ENCODE peak calls at places on chromosomes 12 and 14, in five cellular contexts. U, E, B, Q and Y are unnamed samples.
A peak's percentile ranks its signal among the peaks of the same experiment; 100 is the strongest.

GRCh38 chr12:24909667-24910066 is 39.2 kb downstream of the BCAT1 start:
- DNase-seq in U (no peak), E (peak; percentile 75), B (no peak), Q (peak; percentile 23), Y (no peak)

GRCh38 chr12:130747867-130748740 is 32.0 kb upstream of the RIMBP2 start:
- DNase-seq in U (peak; percentile 86), E (peak; percentile 77), B (peak; percentile 83), Q (peak; percentile 57), Y (peak; percentile 82)

GRCh38 chr12:19694627-19695026 is 255.3 kb downstream of the AEBP2 start:
- DNase-seq in U (no peak), E (peak; percentile 71), B (no peak), Q (no peak), Y (no peak)

GRCh38 chr12:93526786-93527428 is 45.6 kb upstream of the SOCS2 start:
- DNase-seq in U (peak; percentile 55), E (peak; percentile 93), B (no peak), Q (no peak), Y (no peak)

GRCh38 chr12:81520064-81520945 is 238.8 kb downstream of the PPFIA2 start:
- DNase-seq in U (no peak), E (no peak), B (no peak), Q (no peak), Y (no peak)

GRCh38 chr12:25130741-25131188 is 64.2 kb downstream of the DNAI7 start:
- DNase-seq in U (peak; percentile 68), E (peak; percentile 59), B (no peak), Q (no peak), Y (no peak)

GRCh38 chr14:31229638-31230229 is 22.1 kb upstream of the HECTD1 start:
- DNase-seq in U (peak; percentile 69), E (peak; percentile 99), B (no peak), Q (peak; percentile 60), Y (no peak)

GRCh38 chr14:69712637-69713088 is 54.3 kb upstream of the SRSF5 start:
- DNase-seq in U (no peak), E (no peak), B (no peak), Q (no peak), Y (peak; percentile 83)

GRCh38 chr12:108352591-108352990 is 13.5 kb upstream of the CMKLR1 start:
- DNase-seq in U (no peak), E (no peak), B (no peak), Q (no peak), Y (no peak)

GRCh38 chr14:64918216-64918615 is 4.0 kb downstream of the CHURC1 start:
- DNase-seq in U (no peak), E (no peak), B (no peak), Q (no peak), Y (no peak)

GRCh38 chr12:93624595-93625294 is 52.3 kb downstream of the SOCS2 start:
- DNase-seq in U (peak; percentile 59), E (peak; percentile 87), B (no peak), Q (no peak), Y (no peak)

GRCh38 chr14:76373456-76373855 is 2.5 kb upstream of the ESRRB start:
- DNase-seq in U (no peak), E (no peak), B (no peak), Q (no peak), Y (no peak)

GRCh38 chr14:102474934-102475333 is 34.6 kb downstream of the ANKRD9 start:
- DNase-seq in U (no peak), E (peak; percentile 57), B (peak; percentile 89), Q (no peak), Y (no peak)

GRCh38 chr14:98494582-98494981 is 777.4 kb downstream of the BCL11B start:
- DNase-seq in U (peak; percentile 52), E (no peak), B (no peak), Q (no peak), Y (no peak)

GRCh38 chr12:127485528-127485927 is 781.4 kb upstream of the TMEM132C start:
- DNase-seq in U (peak; percentile 14), E (no peak), B (no peak), Q (no peak), Y (peak; percentile 15)

DNA sequence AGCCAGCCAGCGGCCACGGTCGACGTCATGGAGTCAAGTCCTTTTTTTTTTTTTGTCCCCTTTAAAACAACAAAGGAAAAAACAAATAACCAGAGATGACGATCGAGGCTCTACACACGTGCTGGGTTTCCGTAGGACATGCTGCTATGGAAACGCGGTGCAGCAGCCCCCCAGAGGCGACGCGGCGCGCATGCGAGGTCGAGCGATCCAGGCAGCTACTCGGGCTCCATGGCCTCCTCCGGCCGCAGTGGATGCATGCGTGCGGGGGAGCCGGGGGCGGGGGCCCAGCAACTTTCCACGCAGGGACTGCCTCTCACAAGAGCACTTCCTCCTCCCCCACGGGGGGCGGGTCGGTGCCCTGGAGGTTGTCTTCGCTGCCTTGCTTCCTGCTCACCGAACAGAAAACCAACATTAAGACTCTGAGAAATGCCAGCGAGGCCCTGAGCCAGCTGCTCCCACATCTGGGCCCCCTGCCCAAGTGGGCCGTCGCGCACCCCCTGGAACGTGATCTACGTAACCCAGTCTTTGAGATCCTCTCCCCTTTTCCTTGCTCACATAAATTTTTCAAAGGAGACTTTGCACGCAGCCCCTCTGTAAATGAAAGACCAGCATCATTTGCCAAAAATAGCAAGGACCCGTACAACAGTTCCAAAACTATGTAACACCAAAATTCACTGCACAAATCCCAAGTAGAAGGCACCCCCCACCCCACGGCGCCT is 30.7 kb downstream of the P2RX4 start:
- DNase-seq in U (no peak), E (peak; percentile 89), B (peak; percentile 88), Q (peak; percentile 36), Y (no peak)
- H3K36me3 ChIP-seq in U (peaks cover 7% of the 10 kb centered on the region), E (peaks cover 3% of the 10 kb centered on the region), B (no peaks in the 10 kb centered on the region), Q (peaks cover 67% of the 10 kb centered on the region), Y (peaks cover 9% of the 10 kb centered on the region)

DNA sequence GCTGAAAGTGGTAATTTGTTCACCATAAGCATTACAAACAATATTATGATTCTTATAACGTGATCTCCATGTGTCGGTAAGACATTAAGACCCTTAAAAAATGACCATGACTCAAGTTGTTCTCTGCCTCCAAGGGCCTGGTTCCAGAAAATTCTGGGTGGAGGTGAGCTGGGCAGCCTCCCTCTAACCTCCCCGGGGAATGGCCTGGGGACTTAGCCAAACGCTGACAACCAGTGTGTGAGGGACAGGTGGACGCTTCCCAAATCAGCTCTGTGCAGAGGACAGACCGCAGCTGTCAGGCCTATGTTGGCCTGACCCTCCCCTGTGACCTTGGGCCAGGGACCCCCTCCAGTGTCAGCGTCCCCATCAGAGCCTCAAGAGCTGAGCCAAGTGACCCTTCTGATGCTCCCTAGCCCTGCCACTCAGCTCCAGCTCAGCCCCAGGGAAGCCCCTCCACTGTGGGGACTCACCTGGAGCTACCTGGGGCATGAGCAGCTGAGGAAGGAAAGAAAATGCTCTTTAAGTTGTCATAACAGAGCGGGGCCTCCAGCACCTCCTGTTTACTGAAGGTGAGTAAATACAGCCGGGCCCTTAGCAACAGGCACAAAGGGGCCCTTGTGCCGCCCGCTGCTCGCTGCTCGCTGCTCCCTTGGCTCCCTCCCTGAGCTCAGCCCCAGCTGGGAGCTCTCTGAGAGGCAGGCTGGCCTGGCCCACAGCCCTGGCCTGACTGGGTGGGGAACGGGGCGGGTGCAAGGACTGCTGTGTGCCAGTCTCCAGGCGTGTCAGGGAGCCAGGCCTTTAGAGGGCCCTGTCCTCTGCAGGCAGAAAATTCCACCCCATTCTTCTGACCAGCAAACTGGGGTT is 116.6 kb downstream of the CALM1 start:
- DNase-seq in U (no peak), E (peak; percentile 78), B (peak; percentile 86), Q (peak; percentile 47), Y (no peak)
- H3K27ac ChIP-seq in U (no peak overlapping the region), E (no peak overlapping the region), B (peak overlapping the region; percentile 78), Q (peak overlapping the region; percentile 45), Y (peak overlapping the region; percentile 83)

DNA sequence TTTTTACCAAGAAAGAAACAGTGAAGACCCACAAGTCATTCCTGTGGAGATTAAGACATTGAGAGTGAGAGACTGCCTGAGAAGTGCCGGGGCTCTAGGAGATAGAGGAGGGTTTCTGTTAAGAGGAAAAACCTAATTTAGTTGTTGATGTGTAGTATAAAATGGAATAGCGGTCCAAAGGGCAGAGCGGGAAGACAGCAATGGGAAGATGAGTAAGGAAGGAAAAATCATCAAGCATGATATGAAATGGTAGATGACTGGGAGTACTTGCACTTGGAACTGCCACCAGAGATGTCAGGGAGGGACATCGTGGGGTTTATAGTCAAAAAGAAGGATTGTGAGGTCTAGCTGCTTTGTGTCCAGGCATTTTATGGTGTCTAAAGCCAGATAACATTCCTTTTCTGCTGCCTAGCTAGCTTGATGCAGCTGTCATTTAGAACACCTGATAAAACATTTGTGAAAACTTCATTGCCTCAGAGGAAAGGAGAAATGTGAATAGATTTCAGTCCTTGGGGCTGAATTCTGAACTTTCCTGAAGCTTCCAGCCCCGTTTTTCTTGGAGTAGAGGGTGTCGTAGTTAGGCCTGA is 20.1 kb upstream of the PSEN1 start:
- DNase-seq in U (no peak), E (no peak), B (no peak), Q (no peak), Y (no peak)
- H3K36me3 ChIP-seq in U (peaks cover 94% of the 10 kb centered on the region), E (peaks cover 73% of the 10 kb centered on the region), B (peaks cover 17% of the 10 kb centered on the region), Q (peaks cover 90% of the 10 kb centered on the region), Y (peaks cover 95% of the 10 kb centered on the region)

GRCh38 chr12:565161-565560 is 98.1 kb downstream of the NINJ2 start:
- DNase-seq in U (no peak), E (no peak), B (no peak), Q (no peak), Y (no peak)

GRCh38 chr12:565589-566105 is 97.6 kb downstream of the NINJ2 start:
- DNase-seq in U (no peak), E (no peak), B (no peak), Q (no peak), Y (no peak)

GRCh38 chr12:563250-563781 is 99.9 kb downstream of the NINJ2 start:
- DNase-seq in U (no peak), E (no peak), B (peak; percentile 64), Q (no peak), Y (no peak)

GRCh38 chr12:562634-563033 is 100.6 kb downstream of the NINJ2 start:
- DNase-seq in U (no peak), E (no peak), B (peak; percentile 49), Q (no peak), Y (no peak)

GRCh38 chr12:563899-564298 is 99.3 kb downstream of the NINJ2 start:
- DNase-seq in U (no peak), E (no peak), B (no peak), Q (no peak), Y (no peak)
- H3K27ac ChIP-seq in U (no peak overlapping the region), E (no peak overlapping the region), B (no peak overlapping the region), Q (peak overlapping the region; percentile 68), Y (no peak overlapping the region)

GRCh38 chr14:56170877-56171422 is 52.7 kb downstream of the PELI2 start:
- DNase-seq in U (no peak), E (no peak), B (no peak), Q (no peak), Y (no peak)
- H3K36me3 ChIP-seq in U (no peaks in the 10 kb centered on the region), E (no peaks in the 10 kb centered on the region), B (no peaks in the 10 kb centered on the region), Q (no peaks in the 10 kb centered on the region), Y (no peaks in the 10 kb centered on the region)

GRCh38 chr12:118467576-118467975 is 91.2 kb downstream of the SUDS3 start:
- DNase-seq in U (no peak), E (no peak), B (no peak), Q (no peak), Y (no peak)
- H3K27ac ChIP-seq in U (no peak overlapping the region), E (no peak overlapping the region), B (no peak overlapping the region), Q (no peak overlapping the region), Y (no peak overlapping the region)